ENCODE peak calls at places on chromosomes 5 and 9, in eight cellular contexts. One of them, this sample, is unnamed. For H3K4me1, the result is how much of the 10 kb centered on the place peaks cover.

GRCh38 chr9:109499631-109500120 is 1.6 kb upstream of the PTPN3 start:
- DNase-seq in A549: peak
- DNase-seq in mammary epithelial cell: no peak
- DNase-seq in MM.1S: no peak
- DNase-seq in osteoblast: peak
- DNase-seq in kidney: peak
- DNase-seq in GM23338: peak
- DNase-seq in neural progenitor cell: peak
- DNase-seq in this sample: no peak

GRCh38 chr9:114316605-114317230 is 6.2 kb upstream of the ORM1 start:
- DNase-seq in GM23338: no peak
- DNase-seq in mammary epithelial cell: no peak
- DNase-seq in A549: no peak
- DNase-seq in MM.1S: no peak
- DNase-seq in neural progenitor cell: peak
- DNase-seq in kidney: peak
- DNase-seq in osteoblast: no peak
- DNase-seq in this sample: no peak

GRCh38 chr9:97633859-97634485 is 351 bp downstream of the NCBP1 start:
- DNase-seq in osteoblast: no peak
- DNase-seq in kidney: no peak
- DNase-seq in GM23338: peak
- DNase-seq in neural progenitor cell: no peak
- DNase-seq in mammary epithelial cell: peak
- DNase-seq in MM.1S: peak
- DNase-seq in A549: peak
- DNase-seq in this sample: no peak

GRCh38 chr5:174329738-174330137 is 284.2 kb downstream of the NSG2 start:
- DNase-seq in A549: no peak
- DNase-seq in mammary epithelial cell: no peak
- DNase-seq in kidney: no peak
- DNase-seq in neural progenitor cell: no peak
- DNase-seq in GM23338: no peak
- DNase-seq in MM.1S: no peak
- DNase-seq in osteoblast: no peak
- DNase-seq in this sample: no peak

GRCh38 chr9:37383876-37384715 is 38.4 kb upstream of the GRHPR start:
- DNase-seq in mammary epithelial cell: no peak
- DNase-seq in osteoblast: no peak
- DNase-seq in GM23338: no peak
- DNase-seq in kidney: no peak
- DNase-seq in A549: no peak
- DNase-seq in MM.1S: no peak
- DNase-seq in neural progenitor cell: no peak
- DNase-seq in this sample: no peak

GRCh38 chr5:109692011-109692410 is 2.3 kb downstream of the MAN2A1 start:
- DNase-seq in MM.1S: peak
- DNase-seq in A549: no peak
- DNase-seq in osteoblast: peak
- DNase-seq in mammary epithelial cell: peak
- DNase-seq in neural progenitor cell: peak
- DNase-seq in GM23338: no peak
- DNase-seq in kidney: no peak
- DNase-seq in this sample: no peak

GRCh38 chr5:112005533-112005926 is 248.5 kb upstream of the NREP start:
- DNase-seq in A549: no peak
- DNase-seq in kidney: no peak
- DNase-seq in neural progenitor cell: no peak
- DNase-seq in GM23338: no peak
- DNase-seq in MM.1S: no peak
- DNase-seq in osteoblast: no peak
- DNase-seq in mammary epithelial cell: no peak
- DNase-seq in this sample: no peak

GRCh38 chr5:157890825-157891587 is 32.1 kb upstream of the CLINT1 start:
- DNase-seq in kidney: no peak
- DNase-seq in A549: no peak
- DNase-seq in neural progenitor cell: no peak
- DNase-seq in osteoblast: no peak
- DNase-seq in GM23338: peak
- DNase-seq in MM.1S: peak
- DNase-seq in mammary epithelial cell: no peak
- DNase-seq in this sample: no peak

GRCh38 chr5:124662261-124662781 is 84.1 kb downstream of the ZNF608 start:
- DNase-seq in neural progenitor cell: peak
- DNase-seq in kidney: no peak
- DNase-seq in osteoblast: no peak
- DNase-seq in GM23338: peak
- DNase-seq in MM.1S: no peak
- DNase-seq in mammary epithelial cell: peak
- DNase-seq in A549: peak
- DNase-seq in this sample: no peak

GRCh38 chr9:101495810-101496209 is 37.8 kb upstream of the RNF20 start:
- DNase-seq in A549: no peak
- DNase-seq in mammary epithelial cell: no peak
- DNase-seq in MM.1S: no peak
- DNase-seq in neural progenitor cell: no peak
- DNase-seq in GM23338: no peak
- DNase-seq in osteoblast: no peak
- DNase-seq in kidney: no peak
- DNase-seq in this sample: no peak

GRCh38 chr9:19104528-19105282 is 2.0 kb upstream of the HAUS6 start:
- DNase-seq in mammary epithelial cell: peak
- DNase-seq in A549: no peak
- DNase-seq in osteoblast: peak
- DNase-seq in GM23338: no peak
- DNase-seq in kidney: no peak
- DNase-seq in neural progenitor cell: peak
- DNase-seq in MM.1S: no peak
- DNase-seq in this sample: no peak

GRCh38 chr5:68021958-68022357 is 193.6 kb upstream of the PIK3R1 start:
- DNase-seq in MM.1S: no peak
- DNase-seq in mammary epithelial cell: no peak
- DNase-seq in osteoblast: peak
- DNase-seq in neural progenitor cell: no peak
- DNase-seq in GM23338: no peak
- DNase-seq in kidney: no peak
- DNase-seq in A549: no peak
- DNase-seq in this sample: no peak

GRCh38 chr9:6410653-6411052 is 2.3 kb upstream of the UHRF2 start:
- DNase-seq in GM23338: no peak
- DNase-seq in MM.1S: no peak
- DNase-seq in osteoblast: no peak
- DNase-seq in A549: no peak
- DNase-seq in kidney: no peak
- DNase-seq in mammary epithelial cell: no peak
- DNase-seq in neural progenitor cell: no peak
- DNase-seq in this sample: no peak

GRCh38 chr5:16791036-16791705 is 144.9 kb downstream of the MYO10 start:
- DNase-seq in A549: peak
- DNase-seq in neural progenitor cell: peak
- DNase-seq in mammary epithelial cell: peak
- DNase-seq in kidney: no peak
- DNase-seq in osteoblast: peak
- DNase-seq in MM.1S: peak
- DNase-seq in GM23338: peak
- DNase-seq in this sample: no peak

DNA sequence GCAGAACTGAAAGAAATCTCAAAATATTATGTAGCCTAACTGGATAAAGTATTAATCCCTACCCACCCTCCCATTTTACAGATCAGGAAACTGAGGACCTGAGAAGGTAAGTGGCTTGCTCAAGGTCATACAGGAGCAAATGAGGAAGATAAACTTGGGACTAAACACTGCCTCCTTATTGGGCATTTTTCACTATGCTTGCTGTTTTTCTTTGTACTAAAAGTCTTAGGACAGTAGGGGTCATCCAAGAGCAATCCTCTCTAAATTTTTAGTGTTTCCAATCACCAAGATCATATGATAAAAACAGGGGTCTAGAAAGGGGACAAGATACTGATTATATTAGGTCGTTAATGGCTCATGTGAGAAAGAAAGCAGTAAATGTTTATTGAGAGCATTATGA is 80.8 kb downstream of the RORB start:
- DNase-seq in mammary epithelial cell: no peak
- DNase-seq in neural progenitor cell: peak
- DNase-seq in MM.1S: peak
- DNase-seq in kidney: no peak
- DNase-seq in GM23338: peak
- DNase-seq in A549: no peak
- DNase-seq in osteoblast: no peak
- DNase-seq in this sample: no peak
- TF ChIP-seq CTCF in mammary epithelial cell: peak
- TF ChIP-seq CTCF in neural progenitor cell: peak
- TF ChIP-seq CTCF in MM.1S: peak
- TF ChIP-seq CTCF in kidney: no peak
- TF ChIP-seq CTCF in GM23338: peak
- TF ChIP-seq CTCF in A549: peak
- TF ChIP-seq CTCF in osteoblast: peak
- TF ChIP-seq CTCF in this sample: no peak

GRCh38 chr5:41869150-41869738 is 981 bp downstream of the OXCT1 start:
- DNase-seq in A549: no peak
- DNase-seq in neural progenitor cell: peak
- DNase-seq in osteoblast: peak
- DNase-seq in GM23338: peak
- DNase-seq in kidney: peak
- DNase-seq in mammary epithelial cell: peak
- DNase-seq in MM.1S: no peak
- DNase-seq in this sample: no peak
- H3K4me1 ChIP-seq in A549: under half
- H3K4me1 ChIP-seq in neural progenitor cell: under half
- H3K4me1 ChIP-seq in osteoblast: under half
- H3K4me1 ChIP-seq in GM23338: under half
- H3K4me1 ChIP-seq in kidney: under half
- H3K4me1 ChIP-seq in mammary epithelial cell: under half
- H3K4me1 ChIP-seq in MM.1S: under half
- H3K4me1 ChIP-seq in this sample: under half

DNA sequence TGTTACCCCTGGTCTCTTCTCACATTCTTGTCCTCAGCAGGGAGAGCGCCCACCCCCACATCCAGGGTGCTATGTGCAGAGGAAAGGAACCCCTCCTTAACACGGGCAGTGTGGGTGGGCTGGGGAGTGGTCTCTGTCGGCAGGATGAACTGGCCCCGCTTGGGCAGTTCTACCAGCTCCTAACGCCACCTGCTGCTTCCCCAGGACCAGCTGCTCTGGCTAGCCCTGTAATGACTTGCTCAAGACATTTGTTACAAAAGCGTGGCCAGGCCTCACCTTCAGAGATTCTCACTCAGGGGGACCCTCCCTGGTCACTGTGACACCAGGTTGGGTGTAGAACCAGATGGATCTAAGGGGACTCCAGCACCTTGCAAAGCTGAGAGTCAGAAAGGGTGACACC is 82.4 kb downstream of the HMCN2 start:
- DNase-seq in neural progenitor cell: peak
- DNase-seq in MM.1S: no peak
- DNase-seq in A549: no peak
- DNase-seq in osteoblast: no peak
- DNase-seq in kidney: no peak
- DNase-seq in mammary epithelial cell: no peak
- DNase-seq in GM23338: peak
- DNase-seq in this sample: no peak
- TF ChIP-seq CTCF in neural progenitor cell: peak
- TF ChIP-seq CTCF in MM.1S: no peak
- TF ChIP-seq CTCF in A549: no peak
- TF ChIP-seq CTCF in osteoblast: no peak
- TF ChIP-seq CTCF in kidney: no peak
- TF ChIP-seq CTCF in mammary epithelial cell: no peak
- TF ChIP-seq CTCF in GM23338: peak
- TF ChIP-seq CTCF in this sample: no peak

GRCh38 chr5:176659440-176659839 is 12.2 kb downstream of the TSPAN17 start:
- DNase-seq in osteoblast: no peak
- DNase-seq in GM23338: no peak
- DNase-seq in mammary epithelial cell: no peak
- DNase-seq in A549: no peak
- DNase-seq in neural progenitor cell: no peak
- DNase-seq in MM.1S: no peak
- DNase-seq in kidney: no peak
- DNase-seq in this sample: no peak
- H3K4me1 ChIP-seq in osteoblast: under half
- H3K4me1 ChIP-seq in GM23338: under half
- H3K4me1 ChIP-seq in mammary epithelial cell: under half
- H3K4me1 ChIP-seq in A549: under half
- H3K4me1 ChIP-seq in neural progenitor cell: under half
- H3K4me1 ChIP-seq in MM.1S: under half
- H3K4me1 ChIP-seq in kidney: under half
- H3K4me1 ChIP-seq in this sample: under half